ENCODE peak calls at places on chromosomes 2 and 18, in ten cellular contexts. X is iris pigment epithelial cell; O is IMR-90; S is T-helper 9 cell; Z is ovary; I is stimulated activated CD4-positive, alpha-beta T cell treated with anti-CD3 and anti-CD28 coated beads, Interleukin-4, amount 100 ng/mL, for 4 hours; P is T47D; N is neural progenitor cell; U is fibroblast of lung; T is hypothalamus. W is an unnamed sample.

GRCh38 chr18:26777316-26778053 is 88.0 kb downstream of the AQP4 start:
- DNase-seq in X (peak; percentile 6), O (no peak), S (no peak), Z (no peak), I (no peak), P (no peak), N (peak; percentile 28), U (peak; percentile 25), T (no peak), W (peak; percentile 75)

GRCh38 chr2:227325824-227326195 is 759 bp downstream of the MFF start:
- DNase-seq in X (peak; percentile 50), O (peak; percentile 55), S (no peak), Z (no peak), I (no peak), P (peak; percentile 25), N (peak; percentile 67), U (peak; percentile 57), T (peak; percentile 44), W (peak; percentile 67)

GRCh38 chr18:78584167-78585022 is 395.2 kb upstream of the SALL3 start:
- DNase-seq in X (no peak), O (no peak), S (no peak), Z (no peak), I (no peak), P (no peak), N (no peak), U (no peak), T (no peak), W (no peak)

GRCh38 chr2:207766697-207767460 is 2.8 kb downstream of the FZD5 start:
- DNase-seq in X (no peak), O (no peak), S (no peak), Z (peak; percentile 37), I (no peak), P (no peak), N (peak; percentile 66), U (peak; percentile 15), T (no peak), W (peak; percentile 74)

GRCh38 chr2:204492417-204492816 is 52.9 kb upstream of the PARD3B start:
- DNase-seq in X (no peak), O (no peak), S (no peak), Z (no peak), I (no peak), P (no peak), N (no peak), U (no peak), T (no peak), W (no peak)

GRCh38 chr2:38076250-38076709 is 329 bp upstream of the CYP1B1 start:
- DNase-seq in X (peak; percentile 93), O (peak; percentile 68), S (no peak), Z (peak; percentile 76), I (peak; percentile 40), P (no peak), N (peak; percentile 92), U (peak; percentile 82), T (no peak), W (peak; percentile 95)

GRCh38 chr2:228983700-228984099 is 287.4 kb downstream of the PID1 start:
- DNase-seq in X (no peak), O (no peak), S (no peak), Z (no peak), I (no peak), P (no peak), N (no peak), U (no peak), T (no peak), W (no peak)

GRCh38 chr2:129864719-129865118 is 114.7 kb upstream of the RAB6C start:
- DNase-seq in X (no peak), O (no peak), S (no peak), Z (no peak), I (no peak), P (no peak), N (no peak), U (no peak), T (no peak), W (no peak)

GRCh38 chr2:15641530-15641982 is 49.9 kb downstream of the DDX1 start:
- DNase-seq in X (no peak), O (no peak), S (no peak), Z (no peak), I (no peak), P (no peak), N (no peak), U (no peak), T (no peak), W (no peak)

GRCh38 chr2:5482929-5483331 is 209.3 kb upstream of the SOX11 start:
- DNase-seq in X (peak; percentile 8), O (no peak), S (no peak), Z (no peak), I (no peak), P (no peak), N (peak; percentile 28), U (peak; percentile 42), T (no peak), W (peak; percentile 23)

GRCh38 chr2:63977904-63978303 is 41.3 kb downstream of the VPS54 start:
- DNase-seq in X (no peak), O (no peak), S (no peak), Z (no peak), I (no peak), P (no peak), N (no peak), U (no peak), T (no peak), W (no peak)

GRCh38 chr2:46718797-46719196 is 196.8 kb downstream of the MCFD2 start:
- DNase-seq in X (no peak), O (no peak), S (no peak), Z (no peak), I (no peak), P (no peak), N (no peak), U (no peak), T (no peak), W (no peak)

GRCh38 chr2:157866202-157866601 is 9.9 kb downstream of the ACVR1 start:
- DNase-seq in X (peak; percentile 48), O (no peak), S (no peak), Z (no peak), I (no peak), P (no peak), N (peak; percentile 30), U (peak; percentile 67), T (no peak), W (peak; percentile 74)

GRCh38 chr2:30670453-30670852 is 136.8 kb downstream of the CAPN13 start:
- DNase-seq in X (no peak), O (no peak), S (no peak), Z (no peak), I (no peak), P (no peak), N (no peak), U (no peak), T (no peak), W (peak; percentile 52)

GRCh38 chr18:75360941-75361340 is 66.6 kb downstream of the SMIM21 start:
- DNase-seq in X (no peak), O (no peak), S (no peak), Z (no peak), I (no peak), P (no peak), N (no peak), U (no peak), T (no peak), W (no peak)

GRCh38 chr2:71720283-71720560 is 266.9 kb downstream of the DYSF start:
- DNase-seq in X (no peak), O (no peak), S (no peak), Z (no peak), I (no peak), P (no peak), N (no peak), U (no peak), T (no peak), W (no peak)

GRCh38 chr2:216849987-216850386 is 9.9 kb downstream of the TNP1 start:
- DNase-seq in X (no peak), O (no peak), S (no peak), Z (no peak), I (peak; percentile 11), P (no peak), N (no peak), U (peak; percentile 49), T (peak; percentile 11), W (no peak)

GRCh38 chr2:237189799-237190198 is 104.1 kb downstream of the COPS8 start:
- DNase-seq in X (no peak), O (no peak), S (no peak), Z (no peak), I (no peak), P (no peak), N (no peak), U (no peak), T (no peak), W (no peak)

GRCh38 chr2:71720596-71721361 is 267.4 kb downstream of the DYSF start:
- DNase-seq in X (no peak), O (no peak), S (no peak), Z (no peak), I (no peak), P (no peak), N (no peak), U (no peak), T (no peak), W (no peak)

GRCh38 chr18:24177499-24178133 is 38.8 kb downstream of the CABYR start:
- DNase-seq in X (no peak), O (no peak), S (no peak), Z (no peak), I (no peak), P (no peak), N (no peak), U (no peak), T (no peak), W (no peak)

GRCh38 chr2:861655-862355 is 88.8 kb upstream of the SNTG2 start:
- DNase-seq in X (no peak), O (no peak), S (no peak), Z (no peak), I (no peak), P (no peak), N (no peak), U (no peak), T (no peak), W (no peak)

GRCh38 chr18:9612215-9612830 is 2.0 kb downstream of the PPP4R1 start:
- DNase-seq in X (peak; percentile 61), O (peak; percentile 58), S (peak; percentile 7), Z (no peak), I (no peak), P (peak; percentile 36), N (peak; percentile 32), U (peak; percentile 52), T (no peak), W (peak; percentile 37)